ENCODE peak calls at places on chromosomes 4 and X, in four cellular contexts. One of them, this sample, is unnamed.

GRCh38 chr4:56410247-56410646 is 23.0 kb upstream of the AASDH start:
- DNase-seq in activated B cell treated with CpG ODN at 0.5 μM for 24 hours: no peak
- DNase-seq in activated CD8-positive, alpha-beta T cell treated with anti-CD3 and anti-CD28 coated beads for 36 hours: no peak
- DNase-seq in lower leg skin: peak
- DNase-seq in this sample: no peak

GRCh38 chr4:566508-567295 is 9.4 kb downstream of the TMEM271 start:
- DNase-seq in activated B cell treated with CpG ODN at 0.5 μM for 24 hours: no peak
- DNase-seq in activated CD8-positive, alpha-beta T cell treated with anti-CD3 and anti-CD28 coated beads for 36 hours: no peak
- DNase-seq in lower leg skin: no peak
- DNase-seq in this sample: peak

GRCh38 chrX:142095816-142096215 is 109.3 kb downstream of the MAGEC2 start:
- DNase-seq in activated B cell treated with CpG ODN at 0.5 μM for 24 hours: no peak
- DNase-seq in activated CD8-positive, alpha-beta T cell treated with anti-CD3 and anti-CD28 coated beads for 36 hours: no peak
- DNase-seq in lower leg skin: no peak
- DNase-seq in this sample: no peak

GRCh38 chrX:40471965-40472648 is 108.7 kb upstream of the ATP6AP2 start:
- DNase-seq in activated B cell treated with CpG ODN at 0.5 μM for 24 hours: peak
- DNase-seq in activated CD8-positive, alpha-beta T cell treated with anti-CD3 and anti-CD28 coated beads for 36 hours: peak
- DNase-seq in lower leg skin: peak
- DNase-seq in this sample: peak

GRCh38 chr4:128600410-128600809 is 209.1 kb upstream of the JADE1 start:
- DNase-seq in activated B cell treated with CpG ODN at 0.5 μM for 24 hours: no peak
- DNase-seq in activated CD8-positive, alpha-beta T cell treated with anti-CD3 and anti-CD28 coated beads for 36 hours: no peak
- DNase-seq in lower leg skin: no peak
- DNase-seq in this sample: no peak

GRCh38 chr4:88054909-88055308 is 47.5 kb downstream of the PKD2 start:
- DNase-seq in activated B cell treated with CpG ODN at 0.5 μM for 24 hours: no peak
- DNase-seq in activated CD8-positive, alpha-beta T cell treated with anti-CD3 and anti-CD28 coated beads for 36 hours: peak
- DNase-seq in lower leg skin: no peak
- DNase-seq in this sample: peak

GRCh38 chr4:85762204-85762884 is 287.4 kb downstream of the ARHGAP24 start:
- DNase-seq in activated B cell treated with CpG ODN at 0.5 μM for 24 hours: no peak
- DNase-seq in activated CD8-positive, alpha-beta T cell treated with anti-CD3 and anti-CD28 coated beads for 36 hours: no peak
- DNase-seq in lower leg skin: no peak
- DNase-seq in this sample: no peak

GRCh38 chrX:92209936-92210335 is 430.8 kb downstream of the PCDH11X start:
- DNase-seq in activated B cell treated with CpG ODN at 0.5 μM for 24 hours: no peak
- DNase-seq in activated CD8-positive, alpha-beta T cell treated with anti-CD3 and anti-CD28 coated beads for 36 hours: no peak
- DNase-seq in lower leg skin: no peak
- DNase-seq in this sample: no peak

GRCh38 chr4:67558493-67558892 is at the start of gene STAP1:
- DNase-seq in activated B cell treated with CpG ODN at 0.5 μM for 24 hours: peak
- DNase-seq in activated CD8-positive, alpha-beta T cell treated with anti-CD3 and anti-CD28 coated beads for 36 hours: peak
- DNase-seq in lower leg skin: no peak
- DNase-seq in this sample: no peak

GRCh38 chr4:6885953-6886557 is 23.6 kb upstream of the TBC1D14 start:
- DNase-seq in activated B cell treated with CpG ODN at 0.5 μM for 24 hours: no peak
- DNase-seq in activated CD8-positive, alpha-beta T cell treated with anti-CD3 and anti-CD28 coated beads for 36 hours: peak
- DNase-seq in lower leg skin: peak
- DNase-seq in this sample: peak

GRCh38 chr4:75830906-75831305 is 71.3 kb downstream of the PPEF2 start:
- DNase-seq in activated B cell treated with CpG ODN at 0.5 μM for 24 hours: no peak
- DNase-seq in activated CD8-positive, alpha-beta T cell treated with anti-CD3 and anti-CD28 coated beads for 36 hours: no peak
- DNase-seq in lower leg skin: no peak
- DNase-seq in this sample: no peak

GRCh38 chrX:119343856-119344255 is 55.3 kb upstream of the SLC25A43 start:
- DNase-seq in activated B cell treated with CpG ODN at 0.5 μM for 24 hours: no peak
- DNase-seq in activated CD8-positive, alpha-beta T cell treated with anti-CD3 and anti-CD28 coated beads for 36 hours: no peak
- DNase-seq in lower leg skin: no peak
- DNase-seq in this sample: no peak

GRCh38 chr4:15771419-15772058 is 6.6 kb upstream of the CD38 start:
- DNase-seq in activated B cell treated with CpG ODN at 0.5 μM for 24 hours: no peak
- DNase-seq in activated CD8-positive, alpha-beta T cell treated with anti-CD3 and anti-CD28 coated beads for 36 hours: peak
- DNase-seq in lower leg skin: no peak
- DNase-seq in this sample: peak

GRCh38 chrX:74614193-74614909 is at the start of gene RLIM:
- DNase-seq in activated B cell treated with CpG ODN at 0.5 μM for 24 hours: peak
- DNase-seq in activated CD8-positive, alpha-beta T cell treated with anti-CD3 and anti-CD28 coated beads for 36 hours: peak
- DNase-seq in lower leg skin: peak
- DNase-seq in this sample: peak

GRCh38 chrX:7372843-7373525 is 225.0 kb upstream of the PUDP start:
- DNase-seq in activated B cell treated with CpG ODN at 0.5 μM for 24 hours: no peak
- DNase-seq in activated CD8-positive, alpha-beta T cell treated with anti-CD3 and anti-CD28 coated beads for 36 hours: no peak
- DNase-seq in lower leg skin: no peak
- DNase-seq in this sample: no peak

GRCh38 chr4:144557404-144557803 is 88.6 kb upstream of the HHIP start:
- DNase-seq in activated B cell treated with CpG ODN at 0.5 μM for 24 hours: no peak
- DNase-seq in activated CD8-positive, alpha-beta T cell treated with anti-CD3 and anti-CD28 coated beads for 36 hours: no peak
- DNase-seq in lower leg skin: no peak
- DNase-seq in this sample: no peak

GRCh38 chr4:106691749-106692148 is 323.2 kb upstream of the GIMD1 start:
- DNase-seq in activated B cell treated with CpG ODN at 0.5 μM for 24 hours: no peak
- DNase-seq in activated CD8-positive, alpha-beta T cell treated with anti-CD3 and anti-CD28 coated beads for 36 hours: no peak
- DNase-seq in lower leg skin: no peak
- DNase-seq in this sample: no peak
- TF ChIP-seq CTCF in activated B cell treated with CpG ODN at 0.5 μM for 24 hours: no peak
- TF ChIP-seq CTCF in activated CD8-positive, alpha-beta T cell treated with anti-CD3 and anti-CD28 coated beads for 36 hours: no peak
- TF ChIP-seq CTCF in lower leg skin: no peak
- TF ChIP-seq CTCF in this sample: no peak

DNA sequence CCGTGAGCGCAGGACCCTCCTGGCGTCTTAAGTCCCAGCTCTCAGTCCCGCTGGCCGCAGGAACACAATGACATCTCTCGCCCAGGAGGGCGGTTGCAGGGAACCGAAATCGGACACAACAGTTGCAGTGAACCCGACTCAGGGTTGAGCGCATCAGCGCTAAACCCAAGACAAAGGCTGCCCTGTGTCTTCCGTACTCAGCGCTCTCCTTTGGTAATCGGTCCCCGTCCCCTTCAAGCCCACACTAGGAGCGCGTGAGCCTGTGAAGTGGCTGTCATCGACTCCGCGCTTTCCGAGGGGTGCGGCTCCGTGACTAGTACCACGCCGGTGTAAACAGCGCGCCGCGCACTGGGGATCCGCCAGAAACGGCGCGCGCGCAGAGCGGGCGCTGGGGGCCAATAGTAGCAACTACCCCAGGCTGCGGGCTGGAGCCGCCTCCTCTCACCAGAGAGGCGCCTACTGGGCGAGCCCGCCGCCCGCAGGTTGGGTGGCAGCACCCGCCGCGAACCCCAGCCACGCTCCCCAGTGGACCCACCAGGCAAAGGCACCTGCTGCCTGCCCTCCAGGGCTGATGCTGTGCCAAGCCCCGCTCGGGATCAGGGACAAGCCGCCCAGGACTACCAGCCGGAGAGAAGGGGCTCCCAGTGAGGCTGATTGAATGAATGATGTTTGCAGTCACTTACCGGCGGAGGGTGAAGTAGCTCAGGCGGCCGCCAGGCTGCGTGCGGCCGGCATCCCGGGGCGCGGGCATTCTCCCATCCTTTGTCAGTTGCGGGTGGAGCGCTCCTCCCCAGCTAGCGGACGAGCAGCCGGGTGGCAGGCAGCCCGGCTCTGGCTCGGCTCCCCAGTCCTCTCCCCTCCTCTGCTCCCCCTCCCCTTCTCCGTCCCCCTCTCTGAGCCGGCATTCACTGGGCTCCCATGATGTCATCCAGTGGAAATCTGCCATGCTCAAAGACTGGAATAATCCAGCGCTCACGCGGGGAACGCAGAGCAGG is 370.4 kb upstream of the SMIM31 start:
- DNase-seq in activated B cell treated with CpG ODN at 0.5 μM for 24 hours: no peak
- DNase-seq in activated CD8-positive, alpha-beta T cell treated with anti-CD3 and anti-CD28 coated beads for 36 hours: peak
- DNase-seq in lower leg skin: no peak
- DNase-seq in this sample: no peak
- TF ChIP-seq CTCF in activated B cell treated with CpG ODN at 0.5 μM for 24 hours: no peak
- TF ChIP-seq CTCF in activated CD8-positive, alpha-beta T cell treated with anti-CD3 and anti-CD28 coated beads for 36 hours: no peak
- TF ChIP-seq CTCF in lower leg skin: no peak
- TF ChIP-seq CTCF in this sample: no peak

GRCh38 chr4:33566649-33567048 is 2677.7 kb downstream of the ARAP2 start:
- DNase-seq in activated B cell treated with CpG ODN at 0.5 μM for 24 hours: no peak
- DNase-seq in activated CD8-positive, alpha-beta T cell treated with anti-CD3 and anti-CD28 coated beads for 36 hours: no peak
- DNase-seq in lower leg skin: no peak
- DNase-seq in this sample: no peak
- TF ChIP-seq CTCF in activated B cell treated with CpG ODN at 0.5 μM for 24 hours: no peak
- TF ChIP-seq CTCF in activated CD8-positive, alpha-beta T cell treated with anti-CD3 and anti-CD28 coated beads for 36 hours: no peak
- TF ChIP-seq CTCF in lower leg skin: no peak
- TF ChIP-seq CTCF in this sample: no peak

GRCh38 chrX:140507982-140508305 is 3.1 kb upstream of the SOX3 start:
- DNase-seq in activated B cell treated with CpG ODN at 0.5 μM for 24 hours: no peak
- DNase-seq in activated CD8-positive, alpha-beta T cell treated with anti-CD3 and anti-CD28 coated beads for 36 hours: no peak
- DNase-seq in lower leg skin: no peak
- DNase-seq in this sample: no peak
- TF ChIP-seq CTCF in activated B cell treated with CpG ODN at 0.5 μM for 24 hours: no peak
- TF ChIP-seq CTCF in activated CD8-positive, alpha-beta T cell treated with anti-CD3 and anti-CD28 coated beads for 36 hours: no peak
- TF ChIP-seq CTCF in lower leg skin: no peak
- TF ChIP-seq CTCF in this sample: no peak

GRCh38 chrX:154374361-154375155 is at the start of gene FLNA:
- DNase-seq in activated B cell treated with CpG ODN at 0.5 μM for 24 hours: peak
- DNase-seq in activated CD8-positive, alpha-beta T cell treated with anti-CD3 and anti-CD28 coated beads for 36 hours: peak
- DNase-seq in lower leg skin: no peak
- DNase-seq in this sample: peak
- TF ChIP-seq CTCF in activated B cell treated with CpG ODN at 0.5 μM for 24 hours: no peak
- TF ChIP-seq CTCF in activated CD8-positive, alpha-beta T cell treated with anti-CD3 and anti-CD28 coated beads for 36 hours: no peak
- TF ChIP-seq CTCF in lower leg skin: no peak
- TF ChIP-seq CTCF in this sample: peak

GRCh38 chr4:81688085-81688484 is 216.4 kb upstream of the RASGEF1B start:
- DNase-seq in activated B cell treated with CpG ODN at 0.5 μM for 24 hours: no peak
- DNase-seq in activated CD8-positive, alpha-beta T cell treated with anti-CD3 and anti-CD28 coated beads for 36 hours: no peak
- DNase-seq in lower leg skin: no peak
- DNase-seq in this sample: no peak
- TF ChIP-seq CTCF in activated B cell treated with CpG ODN at 0.5 μM for 24 hours: no peak
- TF ChIP-seq CTCF in activated CD8-positive, alpha-beta T cell treated with anti-CD3 and anti-CD28 coated beads for 36 hours: no peak
- TF ChIP-seq CTCF in lower leg skin: no peak
- TF ChIP-seq CTCF in this sample: no peak

GRCh38 chr4:176054942-176055341 is 10.7 kb upstream of the WDR17 start:
- DNase-seq in activated B cell treated with CpG ODN at 0.5 μM for 24 hours: no peak
- DNase-seq in activated CD8-positive, alpha-beta T cell treated with anti-CD3 and anti-CD28 coated beads for 36 hours: no peak
- DNase-seq in lower leg skin: no peak
- DNase-seq in this sample: peak
- TF ChIP-seq CTCF in activated B cell treated with CpG ODN at 0.5 μM for 24 hours: no peak
- TF ChIP-seq CTCF in activated CD8-positive, alpha-beta T cell treated with anti-CD3 and anti-CD28 coated beads for 36 hours: no peak
- TF ChIP-seq CTCF in lower leg skin: no peak
- TF ChIP-seq CTCF in this sample: peak

GRCh38 chrX:70452143-70452733 is 7.6 kb downstream of the DLG3 start:
- DNase-seq in activated B cell treated with CpG ODN at 0.5 μM for 24 hours: peak
- DNase-seq in activated CD8-positive, alpha-beta T cell treated with anti-CD3 and anti-CD28 coated beads for 36 hours: peak
- DNase-seq in lower leg skin: no peak
- DNase-seq in this sample: peak

GRCh38 chrX:70456256-70456655 is 11.6 kb downstream of the DLG3 start:
- DNase-seq in activated B cell treated with CpG ODN at 0.5 μM for 24 hours: no peak
- DNase-seq in activated CD8-positive, alpha-beta T cell treated with anti-CD3 and anti-CD28 coated beads for 36 hours: peak
- DNase-seq in lower leg skin: no peak
- DNase-seq in this sample: no peak

GRCh38 chrX:70453024-70453618 is 8.5 kb downstream of the DLG3 start:
- DNase-seq in activated B cell treated with CpG ODN at 0.5 μM for 24 hours: no peak
- DNase-seq in activated CD8-positive, alpha-beta T cell treated with anti-CD3 and anti-CD28 coated beads for 36 hours: peak
- DNase-seq in lower leg skin: no peak
- DNase-seq in this sample: no peak

GRCh38 chrX:70454441-70455365 is 10.1 kb downstream of the DLG3 start:
- DNase-seq in activated B cell treated with CpG ODN at 0.5 μM for 24 hours: peak
- DNase-seq in activated CD8-positive, alpha-beta T cell treated with anti-CD3 and anti-CD28 coated beads for 36 hours: peak
- DNase-seq in lower leg skin: no peak
- DNase-seq in this sample: peak

DNA sequence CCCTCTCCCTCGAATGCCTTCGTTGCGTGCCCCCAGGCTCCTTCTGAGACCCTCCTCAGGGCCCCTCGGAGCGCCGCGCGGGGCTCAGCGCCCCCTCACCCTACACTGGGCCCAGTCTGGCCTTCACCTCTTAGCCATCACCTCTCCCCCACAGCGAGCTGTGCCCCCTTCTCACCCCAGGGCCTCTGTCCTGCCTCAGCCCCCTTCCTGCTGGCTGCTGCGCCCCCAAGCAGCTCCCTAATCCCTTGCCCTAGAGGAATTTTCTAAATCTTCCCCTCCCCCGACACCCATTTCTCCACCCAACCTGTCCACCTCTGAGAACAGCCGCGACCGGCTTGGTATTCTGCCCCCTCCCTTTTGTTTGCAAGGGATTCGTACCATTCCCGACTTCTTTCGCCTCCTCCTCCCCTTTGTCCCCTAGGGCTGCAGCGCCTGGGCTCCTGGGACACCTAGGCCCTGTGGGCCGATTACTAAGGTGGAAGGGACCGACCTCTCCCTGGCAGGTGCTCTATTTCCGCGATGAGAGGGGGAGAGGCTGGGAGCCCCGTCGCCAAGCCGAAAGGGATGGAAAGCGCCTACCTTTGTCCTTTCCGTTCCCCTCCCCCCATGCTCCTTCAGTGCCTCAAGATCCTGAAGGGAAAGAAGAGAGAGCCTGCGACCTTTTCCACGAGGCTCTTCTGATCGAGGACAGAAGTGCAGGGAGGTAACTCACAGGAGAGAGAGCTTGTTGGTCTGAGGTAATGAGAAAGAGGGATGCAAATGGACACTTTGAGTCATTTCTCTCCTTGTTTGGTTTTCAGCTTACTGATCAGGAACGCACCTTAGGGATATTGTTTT is 10.9 kb downstream of the DLG3 start:
- DNase-seq in activated B cell treated with CpG ODN at 0.5 μM for 24 hours: no peak
- DNase-seq in activated CD8-positive, alpha-beta T cell treated with anti-CD3 and anti-CD28 coated beads for 36 hours: peak
- DNase-seq in lower leg skin: no peak
- DNase-seq in this sample: peak
- TF ChIP-seq CTCF in activated B cell treated with CpG ODN at 0.5 μM for 24 hours: no peak
- TF ChIP-seq CTCF in activated CD8-positive, alpha-beta T cell treated with anti-CD3 and anti-CD28 coated beads for 36 hours: no peak
- TF ChIP-seq CTCF in lower leg skin: no peak
- TF ChIP-seq CTCF in this sample: no peak

This sample was measured in GM10248.